ENCODE peak calls at places on chromosomes 12 and 14, in nine cellular contexts. N is K562, U is HepG2, A is neural progenitor cell, I is MM.1S, B is aorta, E is cardiac muscle cell, T is fibroblast of lung, Q is lower lobe of right lung. L is an unnamed sample.

GRCh38 chr14:65164068-65164824 is 61.9 kb upstream of the MAX start:
- DNase-seq in Q (no peak), E (peak; percentile 61), I (peak; percentile 31), U (peak; percentile 43), A (peak; percentile 65), N (peak; percentile 35), B (no peak), T (no peak), L (peak; percentile 59)

GRCh38 chr14:97407701-97408407 is 610.7 kb downstream of the VRK1 start:
- DNase-seq in Q (no peak), A (no peak), N (no peak), I (no peak), U (no peak), E (no peak), B (no peak), T (no peak), L (no peak)

GRCh38 chr12:58915634-58916033 is 4.7 kb downstream of the LRIG3 start:
- DNase-seq in E (peak; percentile 63), I (no peak), A (peak; percentile 37), U (no peak), T (peak; percentile 79), N (no peak), B (peak; percentile 56), Q (no peak), L (peak; percentile 65)

GRCh38 chr12:56366948-56367347 is 4.3 kb upstream of the APOF start:
- DNase-seq in E (no peak), B (no peak), N (no peak), I (no peak), Q (no peak), A (no peak), U (no peak), T (no peak), L (no peak)

GRCh38 chr14:100417466-100417865 is 94.3 kb downstream of the SLC25A47 start:
- DNase-seq in A (peak; percentile 84), T (peak; percentile 95), N (peak; percentile 69), B (no peak), E (peak; percentile 64), Q (no peak), U (peak; percentile 55), I (no peak), L (peak; percentile 89)

GRCh38 chr14:99725774-99726537 is 41.9 kb downstream of the CYP46A1 start:
- DNase-seq in A (no peak), T (no peak), N (no peak), Q (peak; percentile 37), U (no peak), E (no peak), I (no peak), B (peak; percentile 41), L (no peak)

GRCh38 chr14:68346540-68347232 is 446.2 kb downstream of the ZFP36L1 start:
- DNase-seq in U (no peak), N (no peak), Q (no peak), T (no peak), B (no peak), E (no peak), A (no peak), I (no peak), L (no peak)

GRCh38 chr14:74669846-74670245 is 43.0 kb downstream of the AREL1 start:
- DNase-seq in N (no peak), A (no peak), Q (no peak), I (no peak), U (no peak), B (no peak), T (no peak), E (no peak), L (no peak)

GRCh38 chr12:46944771-46945170 is 119.0 kb upstream of the SLC38A4 start:
- DNase-seq in A (no peak), E (no peak), T (no peak), I (no peak), U (no peak), Q (no peak), N (no peak), B (no peak), L (no peak)

GRCh38 chr12:49916129-49916919 is 12.6 kb upstream of the FAIM2 start:
- DNase-seq in Q (no peak), E (no peak), B (no peak), A (no peak), U (no peak), T (no peak), I (no peak), N (no peak), L (no peak)

GRCh38 chr12:27488479-27488878 is 35.5 kb upstream of the PPFIBP1 start:
- DNase-seq in E (no peak), I (no peak), U (no peak), A (no peak), N (no peak), Q (no peak), T (no peak), B (no peak), L (no peak)

GRCh38 chr14:77579760-77580159 is 36.7 kb downstream of the SPTLC2 start:
- DNase-seq in A (no peak), B (no peak), T (peak; percentile 30), Q (no peak), I (no peak), U (no peak), N (no peak), E (no peak), L (no peak)

GRCh38 chr14:77580477-77580876 is 36.0 kb downstream of the SPTLC2 start:
- DNase-seq in Q (no peak), E (no peak), N (no peak), I (no peak), U (no peak), A (no peak), B (no peak), T (peak; percentile 32), L (peak; percentile 18)

GRCh38 chr14:77582511-77582910 is 33.9 kb downstream of the SPTLC2 start:
- DNase-seq in I (no peak), A (peak; percentile 89), B (no peak), Q (no peak), E (no peak), N (no peak), T (no peak), U (no peak), L (no peak)

GRCh38 chr14:77579065-77579464 is 37.4 kb downstream of the SPTLC2 start:
- DNase-seq in I (no peak), N (no peak), E (no peak), A (no peak), B (no peak), T (peak; percentile 16), U (no peak), Q (no peak), L (no peak)

DNA sequence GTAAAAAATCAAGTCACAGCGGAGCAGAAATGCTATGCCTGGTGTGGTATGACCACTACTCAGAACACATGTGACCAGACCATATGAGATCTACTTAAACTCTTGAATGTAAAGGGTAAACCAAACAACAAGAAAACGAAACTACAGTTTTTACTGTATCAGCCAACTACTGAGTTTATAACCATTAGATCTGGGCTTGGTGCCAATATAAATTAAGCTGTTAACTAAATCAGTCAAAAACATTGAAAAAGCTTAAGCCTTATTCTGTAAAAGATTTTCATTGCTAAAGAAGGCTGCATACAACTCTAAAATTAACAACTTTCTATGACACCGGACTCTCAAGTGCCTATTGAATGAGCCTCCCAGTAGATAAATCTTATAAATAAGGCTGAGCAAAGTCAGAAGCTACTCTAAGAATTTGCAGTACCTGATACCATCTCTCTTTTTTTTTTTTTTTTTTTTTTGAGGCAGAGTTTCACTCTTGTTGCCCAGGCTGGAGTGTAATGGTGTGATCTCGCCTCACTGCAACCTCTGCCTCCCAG is 35.4 kb downstream of the SPTLC2 start:
- DNase-seq in A (no peak), U (no peak), Q (no peak), B (no peak), I (peak; percentile 6), N (no peak), E (no peak), T (peak; percentile 76), L (peak; percentile 69)
- H3K4me3 ChIP-seq in A (no peak overlapping the region), U (no peak overlapping the region), Q (peak overlapping the region; percentile 4), B (no peak overlapping the region), I (no peak overlapping the region), N (no peak overlapping the region), E (no peak overlapping the region), T (peak overlapping the region; percentile 35), L (no peak overlapping the region)

GRCh38 chr12:11879306-11879705 is 191.4 kb upstream of the BCL2L14 start:
- DNase-seq in I (no peak), A (no peak), T (peak; percentile 86), N (no peak), B (no peak), Q (no peak), E (no peak), U (no peak), L (no peak)
- H3K4me1 ChIP-seq in I (no peaks in the 10 kb centered on the region), A (peaks cover 10% of the 10 kb centered on the region), T (peaks cover 8% of the 10 kb centered on the region), N (no peaks in the 10 kb centered on the region), B (peaks cover 5% of the 10 kb centered on the region), Q (peaks cover 58% of the 10 kb centered on the region), E (no peaks in the 10 kb centered on the region), U (peaks cover 48% of the 10 kb centered on the region), L (peaks cover 3% of the 10 kb centered on the region)

GRCh38 chr14:92460541-92460915 is 53.1 kb upstream of the RIN3 start:
- DNase-seq in B (no peak), E (no peak), U (no peak), T (no peak), Q (no peak), I (no peak), A (no peak), N (no peak), L (no peak)
- H3K27ac ChIP-seq in B (no peak overlapping the region), E (no peak overlapping the region), U (no peak overlapping the region), T (no peak overlapping the region), Q (peak overlapping the region; percentile 80), I (no peak overlapping the region), A (no peak overlapping the region), N (no peak overlapping the region), L (peak overlapping the region; percentile 49)

DNA sequence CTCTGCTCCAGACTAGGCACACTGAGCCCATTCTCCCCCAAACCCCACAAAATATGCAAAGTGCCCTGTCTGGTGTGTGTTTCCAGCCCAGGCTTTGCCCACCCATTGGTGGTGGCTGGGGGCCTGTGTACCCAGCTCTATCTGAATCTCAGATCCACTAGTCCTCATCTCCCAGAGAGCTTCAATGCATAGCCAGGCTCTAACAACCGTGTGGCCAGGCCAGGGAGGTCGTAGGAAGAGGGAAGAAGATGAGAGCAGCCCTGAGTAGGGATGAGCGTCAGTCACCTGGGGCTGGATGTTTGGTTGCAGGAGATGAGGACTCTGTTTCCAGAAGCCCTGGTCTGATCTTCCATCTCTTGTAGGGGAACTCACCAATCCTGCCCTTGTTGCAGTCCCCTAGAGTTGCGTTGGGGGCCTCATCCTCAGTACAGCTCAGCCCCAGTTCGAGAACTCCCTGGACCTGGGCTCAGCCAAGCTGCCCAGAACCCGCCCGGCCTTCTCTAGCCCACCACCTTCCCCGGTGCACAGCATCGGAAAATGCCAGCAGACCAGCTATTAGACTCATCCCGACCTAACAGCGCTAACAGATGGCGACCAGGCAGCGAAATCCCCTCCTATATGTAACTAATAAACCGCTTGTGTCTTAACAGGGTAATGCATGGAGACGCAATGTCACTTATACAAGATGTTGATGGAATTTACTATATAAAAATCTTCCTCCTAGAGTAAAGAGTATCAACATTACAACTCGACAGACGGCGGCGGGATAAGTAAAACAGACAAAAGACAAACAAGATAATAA is 3.2 kb upstream of the LHX5 start:
- DNase-seq in Q (no peak), B (no peak), U (no peak), A (peak; percentile 50), N (no peak), T (no peak), I (no peak), E (no peak), L (no peak)
- H3K4me3 ChIP-seq in Q (no peak overlapping the region), B (no peak overlapping the region), U (no peak overlapping the region), A (peak overlapping the region; percentile 95), N (no peak overlapping the region), T (no peak overlapping the region), I (peak overlapping the region; percentile 17), E (no peak overlapping the region), L (no peak overlapping the region)

L was measured in small intestine.